ENCODE peak calls at places on chromosome 14, in nine cellular contexts. N is ovary; Q is IMR-90; Z is cardiac muscle cell; P is uterus; I is CD4-positive, alpha-beta T cell; E is HCT116; X is aorta; G is MM.1S. W is an unnamed sample.

GRCh38 chr14:53509227-53509822 is 356.2 kb upstream of the DDHD1 start:
- DNase-seq in I (no peak), N (peak; percentile 51), P (peak; percentile 77), Q (peak; percentile 92), X (no peak), Z (peak; percentile 88), E (no peak), G (no peak), W (no peak)

GRCh38 chr14:101351146-101351545 is 210.1 kb upstream of the DIO3 start:
- DNase-seq in E (no peak), P (no peak), X (no peak), N (no peak), G (no peak), I (no peak), Z (no peak), Q (no peak), W (no peak)

GRCh38 chr14:21933681-21934080 is 260.1 kb upstream of the OR4E1 start:
- DNase-seq in E (no peak), Z (peak; percentile 19), P (no peak), Q (no peak), N (no peak), X (no peak), G (no peak), I (no peak), W (no peak)

GRCh38 chr14:101598571-101599233 is 37.4 kb downstream of the DIO3 start:
- DNase-seq in G (no peak), X (peak; percentile 61), N (no peak), Z (no peak), I (no peak), E (no peak), P (no peak), Q (no peak), W (no peak)

GRCh38 chr14:57364659-57365450 is 25.5 kb upstream of the NAA30 start:
- DNase-seq in X (no peak), I (no peak), Q (no peak), G (no peak), Z (no peak), E (no peak), P (no peak), N (no peak), W (no peak)

GRCh38 chr14:75495882-75496281 is 26.4 kb upstream of the BATF start:
- DNase-seq in E (no peak), X (no peak), Q (no peak), I (no peak), G (no peak), N (no peak), P (no peak), Z (no peak), W (no peak)

GRCh38 chr14:99036594-99037293 is 235.3 kb downstream of the BCL11B start:
- DNase-seq in P (no peak), I (no peak), Q (no peak), X (no peak), N (no peak), Z (no peak), G (no peak), E (no peak), W (no peak)

GRCh38 chr14:69481815-69482568 is 2.5 kb upstream of the PLEKHD1 start:
- DNase-seq in E (no peak), G (peak; percentile 45), P (no peak), I (no peak), Z (no peak), Q (no peak), N (no peak), X (no peak), W (no peak)

DNA sequence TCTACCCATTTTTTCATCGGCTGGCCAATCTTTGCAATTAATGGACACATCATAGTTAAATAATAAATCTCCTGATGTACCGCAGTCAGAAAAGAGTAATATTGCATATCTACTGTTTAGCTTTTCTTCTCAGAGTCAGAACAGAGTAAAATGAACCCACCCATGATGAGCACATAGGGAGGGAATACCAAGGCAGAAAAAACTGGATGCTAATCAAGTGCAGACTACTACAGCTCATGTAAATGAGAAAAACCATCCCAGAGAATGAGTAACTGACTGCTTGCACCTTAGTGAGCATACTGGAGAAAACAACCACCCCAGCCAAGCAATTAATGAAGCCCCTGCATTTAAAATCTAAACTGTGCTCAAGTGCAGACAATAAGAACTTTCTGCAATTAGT is 483.7 kb downstream of the MDGA2 start:
- DNase-seq in Q (no peak), N (no peak), I (no peak), P (no peak), Z (no peak), X (no peak), E (no peak), G (no peak), W (no peak)
- H3K9me3 ChIP-seq in Q (peaks cover 3% of the 10 kb centered on the region), N (no peaks in the 10 kb centered on the region), I (no peaks in the 10 kb centered on the region), P (no peaks in the 10 kb centered on the region), Z (no peaks in the 10 kb centered on the region), X (no peaks in the 10 kb centered on the region), E (no peaks in the 10 kb centered on the region), G (no peaks in the 10 kb centered on the region), W (no peaks in the 10 kb centered on the region)

DNA sequence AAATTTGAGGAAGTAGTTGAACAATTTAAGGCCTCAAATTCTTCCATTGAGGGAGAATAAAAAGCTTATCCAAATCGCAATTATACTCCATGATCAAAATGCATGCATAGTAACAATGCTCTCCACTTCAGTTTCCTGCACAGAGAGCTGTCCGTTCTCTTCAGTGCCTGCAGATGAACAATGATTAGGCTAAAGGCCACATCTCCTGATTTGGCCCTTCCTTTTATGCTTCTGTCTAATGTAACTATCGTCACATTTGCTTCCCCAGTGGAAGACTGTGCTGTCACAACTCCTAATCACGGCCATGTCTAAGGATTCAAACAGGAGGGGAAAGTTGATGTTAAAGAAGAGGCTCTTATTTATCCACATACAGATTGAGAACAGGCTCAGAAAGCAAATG is 113.6 kb upstream of the NPAS3 start:
- DNase-seq in G (no peak), Z (no peak), E (no peak), I (no peak), N (no peak), X (no peak), P (no peak), Q (no peak), W (no peak)
- H3K9me3 ChIP-seq in G (no peaks in the 10 kb centered on the region), Z (no peaks in the 10 kb centered on the region), E (no peaks in the 10 kb centered on the region), I (no peaks in the 10 kb centered on the region), N (no peaks in the 10 kb centered on the region), X (no peaks in the 10 kb centered on the region), P (no peaks in the 10 kb centered on the region), Q (no peaks in the 10 kb centered on the region), W (no peaks in the 10 kb centered on the region)

DNA sequence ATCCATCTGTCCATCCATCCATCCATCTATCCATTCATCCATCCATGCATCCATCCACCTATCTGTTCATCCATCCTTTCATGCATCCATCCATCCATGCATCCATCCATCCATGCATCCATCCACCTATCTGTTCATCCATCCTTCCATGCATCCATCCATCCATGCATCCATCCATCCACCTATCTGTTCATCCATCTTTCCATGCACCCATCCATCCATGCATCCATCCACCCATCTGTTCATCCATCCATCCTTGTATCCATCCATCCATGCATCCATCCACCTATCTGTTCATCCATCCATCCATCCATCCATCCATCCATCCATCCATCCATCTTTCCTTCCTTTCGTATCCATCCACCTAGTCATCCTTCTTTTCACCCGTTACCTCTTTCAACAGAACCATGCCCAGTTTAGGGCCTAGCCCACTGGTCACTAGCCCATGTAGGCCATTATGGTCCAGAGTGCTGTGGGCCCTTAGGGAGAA is 66.3 kb downstream of the KIF26A start:
- DNase-seq in Z (no peak), E (no peak), P (no peak), N (no peak), X (no peak), G (no peak), I (no peak), Q (no peak), W (no peak)
- H3K9me3 ChIP-seq in Z (no peaks in the 10 kb centered on the region), E (no peaks in the 10 kb centered on the region), P (no peaks in the 10 kb centered on the region), N (no peaks in the 10 kb centered on the region), X (no peaks in the 10 kb centered on the region), G (no peaks in the 10 kb centered on the region), I (no peaks in the 10 kb centered on the region), Q (peaks cover 65% of the 10 kb centered on the region), W (no peaks in the 10 kb centered on the region)

GRCh38 chr14:105940534-105941225 is 414.3 kb downstream of the TMEM121 start:
- DNase-seq in P (no peak), G (no peak), X (no peak), Z (no peak), N (no peak), E (no peak), Q (no peak), I (no peak), W (no peak)
- H3K9me3 ChIP-seq in P (no peaks in the 10 kb centered on the region), G (no peaks in the 10 kb centered on the region), X (peaks cover 9% of the 10 kb centered on the region), Z (no peaks in the 10 kb centered on the region), N (no peaks in the 10 kb centered on the region), E (no peaks in the 10 kb centered on the region), Q (peaks cover 47% of the 10 kb centered on the region), I (peaks cover 12% of the 10 kb centered on the region), W (no peaks in the 10 kb centered on the region)

GRCh38 chr14:45785240-45785639 is 532.2 kb upstream of the MIS18BP1 start:
- DNase-seq in Z (no peak), Q (no peak), G (no peak), E (no peak), P (no peak), X (no peak), I (no peak), N (no peak), W (no peak)

GRCh38 chr14:45787167-45787566 is 534.2 kb upstream of the MIS18BP1 start:
- DNase-seq in N (no peak), X (no peak), E (peak; percentile 4), P (no peak), G (no peak), I (no peak), Z (no peak), Q (no peak), W (no peak)

GRCh38 chr14:45790293-45790692 is 537.3 kb upstream of the MIS18BP1 start:
- DNase-seq in Q (no peak), P (no peak), E (no peak), Z (no peak), I (no peak), X (no peak), N (no peak), G (no peak), W (no peak)

DNA sequence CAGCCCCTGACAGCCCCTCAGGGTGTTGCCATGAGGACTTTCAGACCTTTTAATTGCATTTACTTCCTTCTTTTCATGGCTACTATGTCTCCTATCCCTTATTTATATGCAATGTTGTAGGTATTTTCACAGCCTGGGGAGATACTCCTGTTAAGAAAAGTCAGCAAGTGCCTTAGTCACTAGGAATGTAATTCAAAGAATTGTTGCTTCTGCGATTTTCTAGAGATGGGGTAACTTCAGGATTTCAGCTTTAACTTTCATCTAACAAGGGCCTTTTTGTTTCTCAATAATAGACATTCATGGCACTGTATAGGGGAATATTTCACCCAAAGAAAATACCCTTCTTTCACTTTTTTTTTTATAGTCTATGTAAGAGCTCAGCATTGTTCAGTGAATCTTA is 533.3 kb upstream of the MIS18BP1 start:
- DNase-seq in Q (no peak), Z (no peak), N (no peak), I (no peak), X (no peak), G (no peak), E (no peak), P (no peak), W (no peak)
- H3K9me3 ChIP-seq in Q (peaks cover 11% of the 10 kb centered on the region), Z (no peaks in the 10 kb centered on the region), N (no peaks in the 10 kb centered on the region), I (peaks cover 14% of the 10 kb centered on the region), X (peaks cover 5% of the 10 kb centered on the region), G (no peaks in the 10 kb centered on the region), E (peaks cover 16% of the 10 kb centered on the region), P (no peaks in the 10 kb centered on the region), W (peaks cover 3% of the 10 kb centered on the region)

GRCh38 chr14:28280997-28281598 is 485.5 kb upstream of the FOXG1 start:
- DNase-seq in G (no peak), N (no peak), P (no peak), Q (no peak), X (no peak), E (no peak), I (no peak), Z (no peak), W (no peak)
- H3K9me3 ChIP-seq in G (no peaks in the 10 kb centered on the region), N (no peaks in the 10 kb centered on the region), P (no peaks in the 10 kb centered on the region), Q (no peaks in the 10 kb centered on the region), X (no peaks in the 10 kb centered on the region), E (peaks cover 21% of the 10 kb centered on the region), I (no peaks in the 10 kb centered on the region), Z (no peaks in the 10 kb centered on the region), W (no peaks in the 10 kb centered on the region)

W was measured in T-helper 17 cell.